ENCODE peak calls at places on chromosomes 13 and 19, in ten cellular contexts. One of them, this sample, is unnamed.

GRCh38 chr13:40920826-40921225 is 98.3 kb downstream of the ELF1 start:
- DNase-seq in cardiac muscle cell: no peak
- DNase-seq in heart left ventricle: no peak
- DNase-seq in SK-N-SH: no peak
- DNase-seq in adrenal gland: no peak
- DNase-seq in ovary: no peak
- DNase-seq in tibial nerve: no peak
- DNase-seq in keratinocyte: no peak
- DNase-seq in IMR-90: peak; percentile 56
- DNase-seq in CD8-positive, alpha-beta T cell: no peak
- DNase-seq in this sample: no peak

GRCh38 chr13:72246396-72246795 is 379.4 kb upstream of the DACH1 start:
- DNase-seq in CD8-positive, alpha-beta T cell: no peak
- DNase-seq in heart left ventricle: no peak
- DNase-seq in tibial nerve: no peak
- DNase-seq in ovary: no peak
- DNase-seq in IMR-90: no peak
- DNase-seq in SK-N-SH: no peak
- DNase-seq in cardiac muscle cell: no peak
- DNase-seq in adrenal gland: no peak
- DNase-seq in keratinocyte: peak; percentile 15
- DNase-seq in this sample: no peak

GRCh38 chr13:62130016-62130970 is 714.6 kb upstream of the PCDH20 start:
- DNase-seq in adrenal gland: no peak
- DNase-seq in cardiac muscle cell: no peak
- DNase-seq in SK-N-SH: no peak
- DNase-seq in heart left ventricle: no peak
- DNase-seq in IMR-90: no peak
- DNase-seq in keratinocyte: no peak
- DNase-seq in CD8-positive, alpha-beta T cell: no peak
- DNase-seq in tibial nerve: no peak
- DNase-seq in ovary: no peak
- DNase-seq in this sample: no peak

GRCh38 chr13:72458701-72459100 is 268.7 kb downstream of the MZT1 start:
- DNase-seq in tibial nerve: no peak
- DNase-seq in SK-N-SH: no peak
- DNase-seq in keratinocyte: no peak
- DNase-seq in adrenal gland: no peak
- DNase-seq in cardiac muscle cell: peak; percentile 11
- DNase-seq in ovary: no peak
- DNase-seq in CD8-positive, alpha-beta T cell: no peak
- DNase-seq in IMR-90: no peak
- DNase-seq in heart left ventricle: no peak
- DNase-seq in this sample: no peak

GRCh38 chr13:43383488-43384165 is 360.2 kb downstream of the DNAJC15 start:
- DNase-seq in ovary: no peak
- DNase-seq in cardiac muscle cell: no peak
- DNase-seq in keratinocyte: no peak
- DNase-seq in adrenal gland: no peak
- DNase-seq in SK-N-SH: no peak
- DNase-seq in CD8-positive, alpha-beta T cell: no peak
- DNase-seq in heart left ventricle: no peak
- DNase-seq in tibial nerve: no peak
- DNase-seq in IMR-90: no peak
- DNase-seq in this sample: no peak

GRCh38 chr13:29059837-29060236 is 239.7 kb downstream of the MTUS2 start:
- DNase-seq in ovary: no peak
- DNase-seq in cardiac muscle cell: no peak
- DNase-seq in heart left ventricle: peak; percentile 60
- DNase-seq in CD8-positive, alpha-beta T cell: no peak
- DNase-seq in tibial nerve: no peak
- DNase-seq in IMR-90: no peak
- DNase-seq in adrenal gland: no peak
- DNase-seq in keratinocyte: no peak
- DNase-seq in SK-N-SH: no peak
- DNase-seq in this sample: no peak

GRCh38 chr13:96947343-96947910 is 46.8 kb downstream of the OXGR1 start:
- DNase-seq in ovary: no peak
- DNase-seq in heart left ventricle: no peak
- DNase-seq in CD8-positive, alpha-beta T cell: no peak
- DNase-seq in IMR-90: no peak
- DNase-seq in SK-N-SH: no peak
- DNase-seq in cardiac muscle cell: no peak
- DNase-seq in keratinocyte: no peak
- DNase-seq in adrenal gland: no peak
- DNase-seq in tibial nerve: no peak
- DNase-seq in this sample: no peak

GRCh38 chr19:47499371-47499770 is 15.4 kb upstream of the KPTN start:
- DNase-seq in CD8-positive, alpha-beta T cell: no peak
- DNase-seq in ovary: no peak
- DNase-seq in keratinocyte: no peak
- DNase-seq in IMR-90: no peak
- DNase-seq in tibial nerve: no peak
- DNase-seq in cardiac muscle cell: no peak
- DNase-seq in SK-N-SH: no peak
- DNase-seq in adrenal gland: no peak
- DNase-seq in heart left ventricle: no peak
- DNase-seq in this sample: no peak

GRCh38 chr13:75445717-75446529 is 36.0 kb downstream of the TBC1D4 start:
- DNase-seq in CD8-positive, alpha-beta T cell: no peak
- DNase-seq in tibial nerve: no peak
- DNase-seq in keratinocyte: no peak
- DNase-seq in SK-N-SH: no peak
- DNase-seq in ovary: no peak
- DNase-seq in heart left ventricle: no peak
- DNase-seq in IMR-90: peak; percentile 34
- DNase-seq in cardiac muscle cell: no peak
- DNase-seq in adrenal gland: no peak
- DNase-seq in this sample: no peak

GRCh38 chr13:53254495-53254894 is 225.9 kb downstream of the OLFM4 start:
- DNase-seq in adrenal gland: no peak
- DNase-seq in CD8-positive, alpha-beta T cell: no peak
- DNase-seq in tibial nerve: no peak
- DNase-seq in SK-N-SH: no peak
- DNase-seq in IMR-90: no peak
- DNase-seq in cardiac muscle cell: peak; percentile 80
- DNase-seq in ovary: no peak
- DNase-seq in heart left ventricle: no peak
- DNase-seq in keratinocyte: no peak
- DNase-seq in this sample: no peak

GRCh38 chr13:44591316-44591715 is 15.2 kb upstream of the TSC22D1 start:
- DNase-seq in CD8-positive, alpha-beta T cell: no peak
- DNase-seq in SK-N-SH: no peak
- DNase-seq in tibial nerve: no peak
- DNase-seq in adrenal gland: no peak
- DNase-seq in keratinocyte: no peak
- DNase-seq in IMR-90: no peak
- DNase-seq in ovary: no peak
- DNase-seq in heart left ventricle: no peak
- DNase-seq in cardiac muscle cell: no peak
- DNase-seq in this sample: no peak

GRCh38 chr19:3506384-3507340 is 551 bp downstream of the FZR1 start:
- DNase-seq in IMR-90: no peak
- DNase-seq in cardiac muscle cell: peak; percentile 43
- DNase-seq in keratinocyte: no peak
- DNase-seq in CD8-positive, alpha-beta T cell: peak; percentile 48
- DNase-seq in adrenal gland: peak; percentile 80
- DNase-seq in tibial nerve: no peak
- DNase-seq in ovary: no peak
- DNase-seq in heart left ventricle: peak; percentile 54
- DNase-seq in SK-N-SH: peak; percentile 66
- DNase-seq in this sample: no peak

GRCh38 chr19:54173951-54174817 is 1.2 kb upstream of the TMC4 start:
- DNase-seq in adrenal gland: no peak
- DNase-seq in ovary: no peak
- DNase-seq in cardiac muscle cell: no peak
- DNase-seq in CD8-positive, alpha-beta T cell: no peak
- DNase-seq in SK-N-SH: peak; percentile 29
- DNase-seq in heart left ventricle: no peak
- DNase-seq in keratinocyte: no peak
- DNase-seq in IMR-90: no peak
- DNase-seq in tibial nerve: no peak
- DNase-seq in this sample: no peak

GRCh38 chr13:21674271-21675009 is 3.6 kb downstream of the FGF9 start:
- DNase-seq in SK-N-SH: peak; percentile 42
- DNase-seq in cardiac muscle cell: peak; percentile 66
- DNase-seq in tibial nerve: no peak
- DNase-seq in CD8-positive, alpha-beta T cell: peak; percentile 25
- DNase-seq in IMR-90: no peak
- DNase-seq in heart left ventricle: peak; percentile 38
- DNase-seq in keratinocyte: no peak
- DNase-seq in adrenal gland: no peak
- DNase-seq in ovary: no peak
- DNase-seq in this sample: no peak

GRCh38 chr19:50723735-50724521 is 764 bp downstream of the CLEC11A start:
- DNase-seq in tibial nerve: no peak
- DNase-seq in CD8-positive, alpha-beta T cell: no peak
- DNase-seq in heart left ventricle: no peak
- DNase-seq in SK-N-SH: no peak
- DNase-seq in adrenal gland: no peak
- DNase-seq in ovary: no peak
- DNase-seq in IMR-90: no peak
- DNase-seq in cardiac muscle cell: no peak
- DNase-seq in keratinocyte: no peak
- DNase-seq in this sample: no peak

GRCh38 chr19:51325161-51325979 is 13.9 kb downstream of the IGLON5 start:
- DNase-seq in heart left ventricle: no peak
- DNase-seq in ovary: no peak
- DNase-seq in SK-N-SH: no peak
- DNase-seq in tibial nerve: no peak
- DNase-seq in IMR-90: no peak
- DNase-seq in CD8-positive, alpha-beta T cell: no peak
- DNase-seq in keratinocyte: no peak
- DNase-seq in adrenal gland: no peak
- DNase-seq in cardiac muscle cell: no peak
- DNase-seq in this sample: no peak

GRCh38 chr13:40063278-40063698 is 407.8 kb downstream of the COG6 start:
- DNase-seq in keratinocyte: no peak
- DNase-seq in SK-N-SH: peak; percentile 52
- DNase-seq in ovary: no peak
- DNase-seq in IMR-90: no peak
- DNase-seq in CD8-positive, alpha-beta T cell: no peak
- DNase-seq in tibial nerve: no peak
- DNase-seq in cardiac muscle cell: no peak
- DNase-seq in heart left ventricle: no peak
- DNase-seq in adrenal gland: peak; percentile 79
- DNase-seq in this sample: no peak

GRCh38 chr19:49155005-49155826 is at the start of gene HRC:
- DNase-seq in keratinocyte: no peak
- DNase-seq in tibial nerve: no peak
- DNase-seq in heart left ventricle: peak; percentile 84
- DNase-seq in adrenal gland: no peak
- DNase-seq in cardiac muscle cell: peak; percentile 89
- DNase-seq in SK-N-SH: no peak
- DNase-seq in CD8-positive, alpha-beta T cell: no peak
- DNase-seq in IMR-90: no peak
- DNase-seq in ovary: no peak
- DNase-seq in this sample: no peak

GRCh38 chr13:91240341-91240740 is 107.1 kb upstream of the MIR17HG start:
- DNase-seq in adrenal gland: no peak
- DNase-seq in keratinocyte: no peak
- DNase-seq in tibial nerve: no peak
- DNase-seq in heart left ventricle: no peak
- DNase-seq in IMR-90: no peak
- DNase-seq in cardiac muscle cell: no peak
- DNase-seq in CD8-positive, alpha-beta T cell: no peak
- DNase-seq in ovary: no peak
- DNase-seq in SK-N-SH: no peak
- DNase-seq in this sample: no peak

GRCh38 chr13:85698236-85698635 is 101.0 kb downstream of the SLITRK6 start:
- DNase-seq in heart left ventricle: no peak
- DNase-seq in IMR-90: peak; percentile 27
- DNase-seq in cardiac muscle cell: no peak
- DNase-seq in adrenal gland: no peak
- DNase-seq in tibial nerve: no peak
- DNase-seq in SK-N-SH: no peak
- DNase-seq in CD8-positive, alpha-beta T cell: no peak
- DNase-seq in ovary: no peak
- DNase-seq in keratinocyte: no peak
- DNase-seq in this sample: no peak

GRCh38 chr13:110001622-110002275 is 215.4 kb upstream of the IRS2 start:
- DNase-seq in CD8-positive, alpha-beta T cell: no peak
- DNase-seq in adrenal gland: no peak
- DNase-seq in ovary: no peak
- DNase-seq in SK-N-SH: no peak
- DNase-seq in IMR-90: peak; percentile 90
- DNase-seq in cardiac muscle cell: no peak
- DNase-seq in keratinocyte: no peak
- DNase-seq in tibial nerve: no peak
- DNase-seq in heart left ventricle: no peak
- DNase-seq in this sample: no peak

GRCh38 chr13:36992362-36992761 is 6.8 kb downstream of the ALG5 start:
- DNase-seq in IMR-90: peak; percentile 22
- DNase-seq in tibial nerve: no peak
- DNase-seq in CD8-positive, alpha-beta T cell: no peak
- DNase-seq in cardiac muscle cell: no peak
- DNase-seq in adrenal gland: no peak
- DNase-seq in keratinocyte: no peak
- DNase-seq in SK-N-SH: no peak
- DNase-seq in ovary: no peak
- DNase-seq in heart left ventricle: no peak
- DNase-seq in this sample: no peak
- TF ChIP-seq CTCF in IMR-90: no peak
- TF ChIP-seq CTCF in tibial nerve: no peak
- TF ChIP-seq CTCF in CD8-positive, alpha-beta T cell: no peak
- TF ChIP-seq CTCF in cardiac muscle cell: no peak
- TF ChIP-seq CTCF in adrenal gland: no peak
- TF ChIP-seq CTCF in keratinocyte: no peak
- TF ChIP-seq CTCF in SK-N-SH: no peak
- TF ChIP-seq CTCF in ovary: no peak
- TF ChIP-seq CTCF in heart left ventricle: no peak
- TF ChIP-seq CTCF in this sample: no peak

GRCh38 chr19:11175920-11176319 is 20.3 kb upstream of the SPC24 start:
- DNase-seq in IMR-90: no peak
- DNase-seq in ovary: no peak
- DNase-seq in tibial nerve: no peak
- DNase-seq in CD8-positive, alpha-beta T cell: no peak
- DNase-seq in keratinocyte: no peak
- DNase-seq in heart left ventricle: no peak
- DNase-seq in cardiac muscle cell: no peak
- DNase-seq in SK-N-SH: no peak
- DNase-seq in adrenal gland: no peak
- DNase-seq in this sample: no peak
- H3K4me3 ChIP-seq in IMR-90: no peak overlapping the region
- H3K4me3 ChIP-seq in ovary: no peak overlapping the region
- H3K4me3 ChIP-seq in tibial nerve: no peak overlapping the region
- H3K4me3 ChIP-seq in CD8-positive, alpha-beta T cell: no peak overlapping the region
- H3K4me3 ChIP-seq in keratinocyte: no peak overlapping the region
- H3K4me3 ChIP-seq in heart left ventricle: no peak overlapping the region
- H3K4me3 ChIP-seq in cardiac muscle cell: no peak overlapping the region
- H3K4me3 ChIP-seq in SK-N-SH: no peak overlapping the region
- H3K4me3 ChIP-seq in adrenal gland: no peak overlapping the region
- H3K4me3 ChIP-seq in this sample: no peak overlapping the region

GRCh38 chr19:5030136-5030820 is 61.4 kb downstream of the KDM4B start:
- DNase-seq in adrenal gland: no peak
- DNase-seq in CD8-positive, alpha-beta T cell: no peak
- DNase-seq in cardiac muscle cell: no peak
- DNase-seq in ovary: no peak
- DNase-seq in tibial nerve: no peak
- DNase-seq in keratinocyte: no peak
- DNase-seq in SK-N-SH: no peak
- DNase-seq in IMR-90: no peak
- DNase-seq in heart left ventricle: no peak
- DNase-seq in this sample: no peak
- H3K27ac ChIP-seq in adrenal gland: no peak overlapping the region
- H3K27ac ChIP-seq in CD8-positive, alpha-beta T cell: no peak overlapping the region
- H3K27ac ChIP-seq in cardiac muscle cell: peak overlapping the region; percentile 72
- H3K27ac ChIP-seq in ovary: no peak overlapping the region
- H3K27ac ChIP-seq in tibial nerve: no peak overlapping the region
- H3K27ac ChIP-seq in keratinocyte: no peak overlapping the region
- H3K27ac ChIP-seq in SK-N-SH: no peak overlapping the region
- H3K27ac ChIP-seq in IMR-90: no peak overlapping the region
- H3K27ac ChIP-seq in heart left ventricle: no peak overlapping the region
- H3K27ac ChIP-seq in this sample: no peak overlapping the region

GRCh38 chr13:106110241-106110855 is 425.1 kb downstream of the EFNB2 start:
- DNase-seq in IMR-90: peak; percentile 25
- DNase-seq in SK-N-SH: no peak
- DNase-seq in cardiac muscle cell: peak; percentile 17
- DNase-seq in CD8-positive, alpha-beta T cell: no peak
- DNase-seq in adrenal gland: no peak
- DNase-seq in keratinocyte: no peak
- DNase-seq in tibial nerve: no peak
- DNase-seq in heart left ventricle: no peak
- DNase-seq in ovary: no peak
- DNase-seq in this sample: no peak
- TF ChIP-seq CTCF in IMR-90: no peak
- TF ChIP-seq CTCF in SK-N-SH: no peak
- TF ChIP-seq CTCF in cardiac muscle cell: no peak
- TF ChIP-seq CTCF in CD8-positive, alpha-beta T cell: no peak
- TF ChIP-seq CTCF in adrenal gland: no peak
- TF ChIP-seq CTCF in keratinocyte: no peak
- TF ChIP-seq CTCF in tibial nerve: no peak
- TF ChIP-seq CTCF in heart left ventricle: no peak
- TF ChIP-seq CTCF in ovary: no peak
- TF ChIP-seq CTCF in this sample: no peak

This sample was measured in dorsolateral prefrontal cortex.